ENCODE peak calls at places on chromosomes 1 and 21, in four cellular contexts. G, N, U and T are unnamed samples.

GRCh38 chr21:34910396-34910795 is 138.7 kb downstream of the RUNX1 start:
- DNase-seq in G (no peak), N (peak), U (no peak), T (no peak)

GRCh38 chr1:53394306-53394705 is 64.9 kb upstream of the DMRTB1 start:
- DNase-seq in G (no peak), N (no peak), U (no peak), T (no peak)

GRCh38 chr1:112646225-112646624 is 26.6 kb downstream of the CAPZA1 start:
- DNase-seq in G (no peak), N (no peak), U (no peak), T (no peak)

GRCh38 chr1:12005488-12006166 is 13.7 kb upstream of the MIIP start:
- DNase-seq in G (no peak), N (no peak), U (no peak), T (no peak)

GRCh38 chr1:225534135-225534534 is 106.3 kb upstream of the LBR start:
- DNase-seq in G (peak), N (no peak), U (no peak), T (no peak)

GRCh38 chr1:40389234-40389815 is 15.8 kb downstream of the SMAP2 start:
- DNase-seq in G (no peak), N (no peak), U (no peak), T (no peak)

GRCh38 chr1:25758466-25759070 is 41.4 kb upstream of the SELENON start:
- DNase-seq in G (no peak), N (no peak), U (no peak), T (no peak)

GRCh38 chr1:91076834-91077233 is 55.0 kb upstream of the ZNF644 start:
- DNase-seq in G (no peak), N (no peak), U (no peak), T (no peak)

GRCh38 chr1:154350383-154350782 is 25.1 kb downstream of the ATP8B2 start:
- DNase-seq in G (no peak), N (no peak), U (no peak), T (no peak)

GRCh38 chr1:226002667-226003501 is 3.7 kb upstream of the SDE2 start:
- DNase-seq in G (peak), N (peak), U (peak), T (no peak)

GRCh38 chr1:215160351-215160750 is 77.8 kb downstream of the KCNK2 start:
- DNase-seq in G (no peak), N (no peak), U (no peak), T (no peak)

GRCh38 chr1:215226755-215227154 is 144.2 kb downstream of the KCNK2 start:
- DNase-seq in G (no peak), N (no peak), U (no peak), T (no peak)

GRCh38 chr1:64913361-64914015 is 52.9 kb downstream of the JAK1 start:
- DNase-seq in G (no peak), N (no peak), U (no peak), T (no peak)

GRCh38 chr1:112536561-112536960 is 27.8 kb downstream of the WNT2B start:
- DNase-seq in G (no peak), N (no peak), U (no peak), T (no peak)

GRCh38 chr1:232586679-232587078 is 43.3 kb downstream of the SIPA1L2 start:
- DNase-seq in G (no peak), N (no peak), U (no peak), T (no peak)

GRCh38 chr1:8858112-8858668 is 20.3 kb downstream of the ENO1 start:
- DNase-seq in G (no peak), N (no peak), U (no peak), T (no peak)

GRCh38 chr1:175254190-175254589 is 61.6 kb upstream of the KIAA0040 start:
- DNase-seq in G (no peak), N (no peak), U (no peak), T (no peak)

GRCh38 chr1:81670286-81670685 is 130.4 kb upstream of the ADGRL2 start:
- DNase-seq in G (peak), N (peak), U (no peak), T (peak)

GRCh38 chr1:92934395-92935378 is 26.6 kb downstream of the DIPK1A start:
- DNase-seq in G (no peak), N (peak), U (no peak), T (peak)